ENCODE peak calls at places on chromosomes 1 and 21, in eight cellular contexts. U is left lung, M is psoas muscle, K is right cardiac atrium, D is body of pancreas, B is spleen, A is GM23248, O is AG04450. S is an unnamed sample.
A peak's percentile ranks its signal among the peaks of the same experiment; 100 is the strongest.

GRCh38 chr1:204130989-204131892 is 20.6 kb downstream of the ETNK2 start:
- DNase-seq in D (peak; percentile 74), M (no peak), B (no peak), O (peak; percentile 43), K (no peak), U (no peak), A (peak; percentile 94), S (no peak)

GRCh38 chr1:109214695-109215623 is 1.2 kb downstream of the SARS1 start:
- DNase-seq in D (peak; percentile 56), M (peak; percentile 63), A (peak; percentile 89), K (no peak), B (no peak), O (peak; percentile 81), U (no peak), S (no peak)

GRCh38 chr1:9449976-9450696 is 89.1 kb upstream of the SLC25A33 start:
- DNase-seq in U (no peak), B (no peak), M (no peak), O (no peak), D (no peak), K (peak; percentile 48), A (no peak), S (no peak)

GRCh38 chr1:221148580-221148979 is 269.3 kb downstream of the HLX start:
- DNase-seq in B (no peak), M (no peak), O (no peak), K (no peak), U (no peak), D (no peak), A (no peak), S (peak; percentile 17)

GRCh38 chr1:192157067-192157466 is 1.2 kb upstream of the RGS18 start:
- DNase-seq in O (no peak), U (no peak), K (no peak), B (no peak), M (no peak), A (no peak), D (no peak), S (no peak)

GRCh38 chr1:118304722-118305344 is 119.8 kb upstream of the SPAG17 start:
- DNase-seq in D (no peak), B (no peak), M (no peak), U (no peak), K (no peak), O (no peak), A (peak; percentile 56), S (no peak)

GRCh38 chr1:169325117-169325516 is 42.5 kb downstream of the NME7 start:
- DNase-seq in U (no peak), M (no peak), D (no peak), K (no peak), A (no peak), B (no peak), O (no peak), S (no peak)

GRCh38 chr1:246567258-246568235 is 1.3 kb downstream of the CNST start:
- DNase-seq in U (no peak), D (no peak), M (no peak), B (no peak), O (peak; percentile 53), K (no peak), A (peak; percentile 91), S (no peak)

GRCh38 chr1:43021547-43022474 is 63.1 kb upstream of the SLC2A1 start:
- DNase-seq in U (no peak), M (no peak), K (no peak), D (no peak), O (no peak), A (no peak), B (no peak), S (no peak)

GRCh38 chr21:43938751-43939442 is 73.2 kb upstream of the TRAPPC10 start:
- DNase-seq in O (peak; percentile 11), K (peak; percentile 91), M (peak; percentile 86), U (peak; percentile 93), B (peak; percentile 92), A (peak; percentile 87), D (peak; percentile 81), S (peak; percentile 78)

GRCh38 chr1:151327903-151328674 is 873 bp upstream of the PI4KB start:
- DNase-seq in U (peak; percentile 83), M (no peak), B (peak; percentile 84), K (peak; percentile 65), D (peak; percentile 25), A (peak; percentile 58), O (no peak), S (peak; percentile 24)

GRCh38 chr1:83970802-83971201 is 28.1 kb downstream of the TTLL7 start:
- DNase-seq in M (no peak), B (no peak), K (no peak), U (no peak), A (no peak), O (no peak), D (no peak), S (no peak)

GRCh38 chr1:190809312-190809711 is 331.6 kb upstream of the BRINP3 start:
- DNase-seq in O (no peak), D (no peak), A (no peak), M (no peak), U (peak; percentile 24), K (no peak), B (peak; percentile 30), S (no peak)

GRCh38 chr1:183512450-183512849 is 40.2 kb downstream of the SMG7 start:
- DNase-seq in A (no peak), M (no peak), D (no peak), U (no peak), B (no peak), O (no peak), K (no peak), S (no peak)
- H3K4me3 ChIP-seq in A (no peak overlapping the region), M (no peak overlapping the region), D (no peak overlapping the region), U (no peak overlapping the region), B (no peak overlapping the region), O (no peak overlapping the region), K (no peak overlapping the region), S (no peak overlapping the region)

DNA sequence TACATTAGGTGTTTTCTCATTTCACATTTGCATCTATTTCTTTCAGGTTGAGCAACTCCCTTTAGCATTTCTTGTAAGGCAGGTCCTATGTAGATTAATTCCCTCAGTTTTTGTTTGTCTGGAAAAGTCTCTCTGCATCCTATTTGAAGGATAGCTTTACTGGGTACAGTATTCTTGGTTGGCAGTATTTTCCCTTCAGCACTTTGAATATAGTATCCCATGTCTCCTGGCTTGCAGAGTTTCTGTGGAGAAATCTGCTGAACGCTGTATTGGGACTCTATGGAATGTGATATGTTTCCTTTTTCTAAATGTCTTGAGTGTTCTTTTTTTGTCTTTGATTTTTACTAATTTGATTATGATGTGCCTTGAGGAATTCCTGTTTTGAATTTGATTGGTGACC is 28.9 kb upstream of the FAM163A start:
- DNase-seq in O (no peak), K (no peak), A (no peak), M (no peak), D (no peak), B (no peak), U (no peak), S (no peak)
- H3K9me3 ChIP-seq in O (no peaks in the 10 kb centered on the region), K (no peaks in the 10 kb centered on the region), A (no peaks in the 10 kb centered on the region), M (peaks cover 40% of the 10 kb centered on the region), D (no peaks in the 10 kb centered on the region), B (peaks cover 64% of the 10 kb centered on the region), U (no peaks in the 10 kb centered on the region), S (no peaks in the 10 kb centered on the region)

DNA sequence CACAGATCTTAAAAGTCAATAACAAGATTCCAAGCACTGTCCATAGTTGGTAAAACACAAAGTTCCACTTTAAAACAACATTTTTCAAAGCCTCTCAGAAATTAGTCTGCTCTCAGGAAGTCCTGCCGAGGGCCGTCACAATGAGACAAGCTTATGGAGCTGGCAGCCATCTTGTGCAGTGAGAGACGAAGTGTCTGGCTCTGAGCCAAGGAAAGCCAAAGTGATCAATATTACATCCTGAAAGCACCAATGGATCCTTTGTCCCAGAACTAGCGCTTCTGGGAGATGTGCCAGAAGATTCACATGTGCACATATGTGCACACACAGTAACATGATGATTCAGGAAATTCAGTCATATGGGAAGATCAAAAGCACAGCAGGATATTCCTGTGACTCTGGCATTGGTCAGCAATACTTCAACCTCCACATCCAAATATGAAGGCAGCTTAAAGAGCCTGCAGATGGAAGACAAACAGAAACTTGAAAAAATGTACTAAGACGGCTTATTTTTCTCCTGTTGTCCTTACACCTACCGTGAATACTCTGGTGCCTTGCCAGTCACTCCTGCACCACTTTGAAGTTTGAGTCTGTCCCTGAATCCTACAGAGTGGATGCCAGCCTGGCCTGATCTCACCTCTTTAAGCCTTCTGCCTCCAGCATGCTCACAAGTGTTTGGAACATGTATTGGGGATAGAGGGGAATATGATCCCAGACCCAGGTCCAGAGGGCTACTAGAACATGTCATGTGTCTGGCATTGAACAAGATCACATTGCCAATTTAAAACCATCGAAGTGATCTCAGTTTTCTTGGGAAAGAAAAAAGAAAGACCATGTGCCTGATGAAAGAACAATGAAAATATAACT is 44.5 kb upstream of the PRRX1 start:
- DNase-seq in O (no peak), D (peak; percentile 26), U (no peak), A (peak; percentile 88), K (no peak), M (no peak), B (no peak), S (no peak)
- H3K27ac ChIP-seq in O (no peak overlapping the region), D (no peak overlapping the region), U (no peak overlapping the region), A (peak overlapping the region; percentile 87), K (no peak overlapping the region), M (peak overlapping the region; percentile 75), B (no peak overlapping the region), S (no peak overlapping the region)

GRCh38 chr1:40692429-40692905 is 963 bp downstream of the NFYC start:
- DNase-seq in D (peak; percentile 26), K (no peak), O (no peak), M (no peak), U (no peak), A (peak; percentile 64), B (no peak), S (no peak)

GRCh38 chr1:40690919-40691537 is 476 bp upstream of the NFYC start:
- DNase-seq in D (no peak), U (no peak), O (no peak), K (no peak), B (no peak), M (no peak), A (no peak), S (no peak)

GRCh38 chr1:40689737-40690136 is 1.8 kb upstream of the NFYC start:
- DNase-seq in A (no peak), M (no peak), B (no peak), D (no peak), U (no peak), O (no peak), K (no peak), S (no peak)

GRCh38 chr1:40693425-40693824 is 1.9 kb downstream of the NFYC start:
- DNase-seq in U (no peak), M (no peak), D (no peak), O (no peak), K (no peak), B (no peak), A (no peak), S (no peak)

DNA sequence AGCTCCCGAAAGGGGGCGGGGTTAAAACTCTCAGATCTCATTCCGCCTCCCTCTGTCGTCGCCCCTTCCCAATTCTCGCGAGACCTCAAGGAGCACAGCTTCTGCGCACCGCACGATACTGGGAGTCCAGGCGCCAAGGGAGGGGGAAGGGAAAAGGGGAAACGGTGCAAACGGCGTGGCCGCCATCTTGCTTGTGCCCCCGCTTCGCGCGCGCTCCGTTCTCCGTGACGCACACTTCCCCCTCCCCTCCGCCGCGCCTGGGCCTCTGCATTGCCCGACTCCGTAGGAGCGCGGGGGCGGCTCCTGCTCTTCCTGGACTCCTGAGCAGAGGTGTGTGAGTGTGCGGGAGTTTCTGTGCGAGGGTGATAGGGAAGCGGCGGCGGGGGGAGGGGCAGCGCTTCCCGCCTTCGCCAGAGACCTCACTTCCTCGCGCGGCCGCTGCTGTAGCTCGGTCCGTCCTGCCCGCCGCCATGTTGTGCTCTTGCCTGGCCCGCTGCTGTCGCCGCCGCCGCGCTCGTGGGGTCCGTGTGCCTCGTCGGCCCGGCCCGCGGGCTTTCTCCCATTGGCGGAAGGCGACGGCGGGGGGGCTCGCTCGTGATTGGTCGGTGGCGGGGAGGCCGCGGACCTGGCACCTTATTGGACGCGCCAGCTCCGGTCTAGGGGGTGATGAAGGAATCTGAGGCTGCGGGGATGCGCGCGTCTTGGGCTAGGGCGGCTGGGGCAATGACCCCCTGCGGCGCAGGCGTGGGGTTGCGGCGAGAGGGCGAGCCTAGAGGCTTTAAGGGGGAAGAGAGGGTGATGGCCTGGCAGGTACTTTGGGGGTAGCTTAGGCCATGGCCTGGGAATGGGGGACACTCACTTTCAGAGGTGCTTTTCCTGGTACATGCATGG is at the start of gene NFYC:
- DNase-seq in A (peak; percentile 99), M (peak; percentile 97), U (peak; percentile 96), O (peak; percentile 96), B (peak; percentile 97), D (peak; percentile 99), K (peak; percentile 98), S (peak; percentile 94)
- H3K4me3 ChIP-seq in A (peak within 1 kb of the TSS; percentile 95), M (peak within 1 kb of the TSS; percentile 68), U (peak within 1 kb of the TSS; percentile 81), O (peak within 1 kb of the TSS; percentile 83), B (peak within 1 kb of the TSS; percentile 77), D (peak within 1 kb of the TSS; percentile 44), K (peak within 1 kb of the TSS; percentile 91), S (peak within 1 kb of the TSS; percentile 78)

S was measured in heart right ventricle.